ENCODE peak calls at places on chromosomes 7 and 10, in eight cellular contexts. Q, F, D, B, L, S, M and T are unnamed samples.

GRCh38 chr7:29270979-29271658 is 76.5 kb downstream of the CHN2 start:
- DNase-seq in F (peak), L (no peak), B (peak), Q (no peak), D (no peak), S (no peak), M (peak), T (no peak)

GRCh38 chr7:67738958-67739357 is 742.3 kb downstream of the TYW1 start:
- DNase-seq in D (no peak), M (peak), Q (no peak), F (no peak), L (peak), B (peak), S (no peak), T (no peak)

GRCh38 chr10:126565871-126566270 is 104.6 kb downstream of the C10orf90 start:
- DNase-seq in B (no peak), D (no peak), F (no peak), L (no peak), Q (no peak), S (no peak), M (no peak), T (no peak)

GRCh38 chr10:11515596-11516418 is 95.6 kb downstream of the USP6NL start:
- DNase-seq in S (no peak), L (peak), F (peak), D (no peak), M (peak), Q (peak), B (peak), T (peak)

GRCh38 chr10:84427903-84428650 is 99.7 kb downstream of the CCSER2 start:
- DNase-seq in F (no peak), D (no peak), L (peak), B (peak), Q (peak), M (peak), S (no peak), T (no peak)

GRCh38 chr7:134553976-134554375 is 5.1 kb downstream of the AKR1B15 start:
- DNase-seq in S (no peak), F (peak), D (no peak), Q (no peak), M (peak), B (no peak), L (no peak), T (no peak)

GRCh38 chr7:92904292-92905131 is 68.1 kb upstream of the CDK6 start:
- DNase-seq in B (peak), F (peak), D (peak), S (no peak), Q (peak), M (peak), L (no peak), T (no peak)

GRCh38 chr10:1356349-1356748 is 300.2 kb downstream of the WDR37 start:
- DNase-seq in B (no peak), M (no peak), Q (no peak), S (no peak), F (no peak), L (no peak), D (no peak), T (no peak)

GRCh38 chr10:102814456-102814871 is 22.7 kb downstream of the CYP17A1 start:
- DNase-seq in L (peak), M (peak), F (no peak), S (no peak), Q (peak), D (no peak), B (peak), T (no peak)

GRCh38 chr10:43249151-43249961 is 17.5 kb downstream of the RASGEF1A start:
- DNase-seq in D (no peak), S (peak), L (peak), Q (no peak), B (no peak), M (no peak), F (peak), T (no peak)

GRCh38 chr7:117616694-117617093 is 136.9 kb downstream of the CFTR start:
- DNase-seq in Q (no peak), S (no peak), F (no peak), L (no peak), D (no peak), B (no peak), M (no peak), T (no peak)

GRCh38 chr10:116548301-116548700 is 2.6 kb downstream of the PNLIP start:
- DNase-seq in Q (no peak), M (no peak), B (no peak), L (no peak), S (no peak), F (no peak), D (no peak), T (no peak)

GRCh38 chr7:115634633-115635032 is 395.9 kb downstream of the TFEC start:
- DNase-seq in B (peak), D (no peak), Q (no peak), S (no peak), M (peak), F (no peak), L (no peak), T (no peak)

GRCh38 chr10:117075064-117075463 is 63.0 kb downstream of the VAX1 start:
- DNase-seq in B (no peak), D (no peak), F (no peak), Q (no peak), S (no peak), L (no peak), M (peak), T (no peak)

GRCh38 chr7:131105294-131105802 is 222.3 kb upstream of the MKLN1 start:
- DNase-seq in M (no peak), B (peak), S (no peak), L (no peak), F (peak), D (no peak), Q (peak), T (no peak)

GRCh38 chr7:15914611-15915010 is 228.1 kb upstream of the MEOX2 start:
- DNase-seq in F (no peak), M (no peak), S (no peak), L (no peak), B (no peak), Q (no peak), D (no peak), T (no peak)

GRCh38 chr7:150570712-150571465 is 3.7 kb downstream of the GIMAP4 start:
- DNase-seq in F (no peak), D (no peak), M (no peak), L (no peak), B (no peak), S (no peak), Q (no peak), T (no peak)

GRCh38 chr7:150568714-150569113 is 1.5 kb downstream of the GIMAP4 start:
- DNase-seq in F (no peak), B (no peak), S (no peak), M (no peak), D (no peak), Q (no peak), L (no peak), T (no peak)

GRCh38 chr7:150567168-150567567 is at the start of gene GIMAP4:
- DNase-seq in L (no peak), B (no peak), S (no peak), F (no peak), Q (no peak), D (no peak), M (no peak), T (no peak)

GRCh38 chr7:150567846-150568245 is 656 bp downstream of the GIMAP4 start:
- DNase-seq in Q (no peak), D (no peak), S (no peak), F (no peak), B (no peak), L (no peak), M (no peak), T (no peak)

GRCh38 chr7:150569245-150569644 is 2.1 kb downstream of the GIMAP4 start:
- DNase-seq in S (no peak), Q (no peak), D (no peak), F (no peak), B (no peak), M (no peak), L (no peak), T (no peak)
- H3K4me3 ChIP-seq in S (peak), Q (no peak), D (peak), F (no peak), B (no peak), M (no peak), L (peak), T (no peak)

GRCh38 chr7:155532792-155533119 is 13.6 kb downstream of the CNPY1 start:
- DNase-seq in Q (no peak), B (no peak), M (no peak), L (no peak), F (no peak), D (no peak), S (no peak), T (no peak)
- H3K4me3 ChIP-seq in Q (no peak), B (no peak), M (no peak), L (peak), F (peak), D (no peak), S (no peak), T (no peak)

GRCh38 chr10:131817866-131818509 is 82.8 kb upstream of the PPP2R2D start:
- DNase-seq in D (no peak), S (no peak), M (no peak), F (peak), B (no peak), L (no peak), Q (no peak), T (peak)

GRCh38 chr10:131815366-131816156 is 85.2 kb upstream of the PPP2R2D start:
- DNase-seq in Q (no peak), F (peak), M (no peak), D (no peak), S (no peak), B (no peak), L (no peak), T (no peak)

GRCh38 chr10:131814567-131815290 is 86.1 kb upstream of the PPP2R2D start:
- DNase-seq in M (no peak), S (no peak), F (peak), Q (no peak), D (no peak), L (no peak), B (no peak), T (no peak)

GRCh38 chr10:131816941-131817700 is 83.7 kb upstream of the PPP2R2D start:
- DNase-seq in M (no peak), B (no peak), F (no peak), Q (no peak), S (no peak), L (no peak), D (no peak), T (no peak)

GRCh38 chr10:131816157-131816775 is 84.5 kb upstream of the PPP2R2D start:
- DNase-seq in Q (no peak), M (no peak), F (peak), S (no peak), B (no peak), L (no peak), D (no peak), T (no peak)
- H3K4me3 ChIP-seq in Q (no peak), M (no peak), F (no peak), S (no peak), B (no peak), L (no peak), D (no peak), T (no peak)

GRCh38 chr7:26038201-26038990 is 113.6 kb upstream of the NFE2L3 start:
- DNase-seq in F (no peak), M (no peak), D (no peak), B (no peak), S (no peak), L (no peak), Q (no peak), T (no peak)
- H3K4me3 ChIP-seq in F (no peak), M (no peak), D (no peak), B (no peak), S (no peak), L (no peak), Q (no peak), T (no peak)

DNA sequence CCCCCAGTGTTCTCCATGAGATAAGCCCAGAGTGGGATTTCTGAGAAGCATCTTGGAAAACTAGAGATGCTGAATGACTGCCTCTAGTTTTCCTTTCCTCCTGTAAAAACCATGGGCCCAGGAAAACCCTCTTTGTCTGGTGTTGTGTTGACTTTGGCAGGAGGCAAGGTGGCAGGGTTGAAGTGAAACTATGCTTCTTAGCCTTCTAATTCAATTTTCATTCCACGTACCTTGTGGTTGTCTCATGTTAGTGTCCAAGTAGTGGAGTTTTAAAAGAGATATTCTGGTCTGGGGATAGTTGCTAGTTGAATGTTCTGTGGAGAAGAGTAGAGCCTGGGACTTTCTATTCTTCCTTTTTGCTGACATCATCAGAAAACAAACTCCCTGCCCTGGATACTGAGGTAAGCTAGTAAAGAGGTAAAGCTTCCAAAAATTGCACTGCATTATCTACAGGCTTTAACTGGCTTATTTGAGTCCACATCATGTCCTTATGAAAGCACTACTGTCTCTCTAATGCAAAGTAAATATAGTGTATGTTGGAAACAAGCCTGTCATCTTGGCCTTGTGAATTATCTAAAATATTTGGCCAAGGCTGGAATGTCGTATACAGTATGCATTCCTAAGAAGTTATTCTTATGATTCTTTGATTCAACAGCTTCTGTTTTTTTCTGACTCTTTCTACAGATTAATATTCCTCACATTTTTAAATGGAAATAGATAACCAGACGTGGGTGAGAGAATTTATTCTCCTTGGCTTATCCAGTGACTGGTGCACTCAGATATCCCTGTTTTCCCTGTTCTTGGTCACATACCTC is at the start of gene OR2F2:
- DNase-seq in S (no peak), Q (peak), B (peak), F (no peak), M (peak), D (no peak), L (no peak), T (no peak)
- H3K4me3 ChIP-seq in S (no peak), Q (no peak), B (no peak), F (no peak), M (no peak), D (no peak), L (no peak), T (no peak)

DNA sequence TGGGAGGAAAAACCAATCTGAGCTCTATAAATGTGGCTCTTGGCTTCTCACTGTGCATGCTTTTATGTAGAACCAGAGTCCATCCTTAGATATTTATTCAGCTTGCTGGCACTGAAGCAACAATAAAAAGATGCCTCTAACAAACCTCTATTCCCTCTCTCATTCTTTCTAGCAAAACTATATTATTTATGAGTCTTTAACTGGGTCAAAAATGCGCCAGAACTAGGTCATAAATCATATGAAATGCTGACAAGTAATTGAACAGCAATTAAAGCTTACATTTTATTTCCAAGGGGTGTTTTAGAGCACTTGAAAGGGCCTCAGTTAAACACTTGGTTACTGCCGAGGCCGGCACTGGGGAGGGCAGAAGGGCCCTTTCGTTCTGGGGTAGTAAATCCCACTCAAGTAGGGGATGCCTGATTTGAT is 14.0 kb downstream of the HOXA4 start:
- DNase-seq in D (no peak), B (no peak), F (no peak), Q (no peak), S (no peak), M (no peak), L (no peak), T (no peak)
- H3K4me3 ChIP-seq in D (no peak), B (no peak), F (no peak), Q (peak), S (peak), M (peak), L (no peak), T (no peak)